ENCODE peak calls at places on chromosome 1, in seven cellular contexts. One of them, this sample, is unnamed.

GRCh38 chr1:26999440-26999987 is 6.0 kb downstream of the TRNP1 start:
- DNase-seq in aorta: peak
- DNase-seq in HFFc6: peak
- DNase-seq in fibroblast of gingiva: peak
- DNase-seq in ACHN: peak
- DNase-seq in COR-L47: no peak
- DNase-seq in T-cell: no peak
- DNase-seq in this sample: no peak

GRCh38 chr1:179824265-179824664 is 53.3 kb downstream of the TOR1AIP2 start:
- DNase-seq in COR-L47: no peak
- DNase-seq in ACHN: no peak
- DNase-seq in T-cell: no peak
- DNase-seq in fibroblast of gingiva: no peak
- DNase-seq in HFFc6: no peak
- DNase-seq in aorta: peak
- DNase-seq in this sample: peak

GRCh38 chr1:241888232-241888631 is 40.2 kb downstream of the EXO1 start:
- DNase-seq in COR-L47: no peak
- DNase-seq in aorta: no peak
- DNase-seq in fibroblast of gingiva: peak
- DNase-seq in HFFc6: peak
- DNase-seq in ACHN: no peak
- DNase-seq in T-cell: no peak
- DNase-seq in this sample: no peak

GRCh38 chr1:162670928-162671663 is 38.8 kb downstream of the DDR2 start:
- DNase-seq in ACHN: no peak
- DNase-seq in aorta: no peak
- DNase-seq in HFFc6: peak
- DNase-seq in fibroblast of gingiva: peak
- DNase-seq in T-cell: no peak
- DNase-seq in COR-L47: no peak
- DNase-seq in this sample: no peak

GRCh38 chr1:18703041-18703621 is 72.5 kb downstream of the PAX7 start:
- DNase-seq in COR-L47: no peak
- DNase-seq in HFFc6: peak
- DNase-seq in aorta: no peak
- DNase-seq in T-cell: no peak
- DNase-seq in fibroblast of gingiva: no peak
- DNase-seq in ACHN: no peak
- DNase-seq in this sample: no peak

GRCh38 chr1:158371188-158371953 is 17.7 kb downstream of the CD1E start:
- DNase-seq in COR-L47: no peak
- DNase-seq in T-cell: no peak
- DNase-seq in aorta: no peak
- DNase-seq in fibroblast of gingiva: no peak
- DNase-seq in ACHN: no peak
- DNase-seq in HFFc6: no peak
- DNase-seq in this sample: no peak

GRCh38 chr1:45926302-45926701 is 122.9 kb downstream of the MAST2 start:
- DNase-seq in COR-L47: no peak
- DNase-seq in fibroblast of gingiva: no peak
- DNase-seq in T-cell: no peak
- DNase-seq in ACHN: no peak
- DNase-seq in aorta: no peak
- DNase-seq in HFFc6: no peak
- DNase-seq in this sample: peak

GRCh38 chr1:27538793-27539192 is 48.8 kb upstream of the WASF2 start:
- DNase-seq in aorta: no peak
- DNase-seq in fibroblast of gingiva: peak
- DNase-seq in ACHN: peak
- DNase-seq in HFFc6: peak
- DNase-seq in COR-L47: no peak
- DNase-seq in T-cell: no peak
- DNase-seq in this sample: no peak

GRCh38 chr1:112575154-112575804 is 43.7 kb downstream of the ST7L start:
- DNase-seq in HFFc6: peak
- DNase-seq in T-cell: no peak
- DNase-seq in aorta: no peak
- DNase-seq in fibroblast of gingiva: peak
- DNase-seq in ACHN: peak
- DNase-seq in COR-L47: no peak
- DNase-seq in this sample: no peak

GRCh38 chr1:167239257-167239656 is 18.6 kb downstream of the POU2F1 start:
- DNase-seq in ACHN: no peak
- DNase-seq in COR-L47: no peak
- DNase-seq in HFFc6: no peak
- DNase-seq in fibroblast of gingiva: no peak
- DNase-seq in aorta: no peak
- DNase-seq in T-cell: no peak
- DNase-seq in this sample: no peak

GRCh38 chr1:183915634-183916510 is 111.0 kb downstream of the RGL1 start:
- DNase-seq in COR-L47: peak
- DNase-seq in aorta: peak
- DNase-seq in fibroblast of gingiva: peak
- DNase-seq in ACHN: peak
- DNase-seq in T-cell: peak
- DNase-seq in HFFc6: peak
- DNase-seq in this sample: peak

GRCh38 chr1:2606806-2607680 is 20.5 kb downstream of the PRXL2B start:
- DNase-seq in aorta: peak
- DNase-seq in HFFc6: no peak
- DNase-seq in T-cell: no peak
- DNase-seq in COR-L47: no peak
- DNase-seq in fibroblast of gingiva: no peak
- DNase-seq in ACHN: no peak
- DNase-seq in this sample: no peak

GRCh38 chr1:199746985-199747384 is 280.5 kb upstream of the NR5A2 start:
- DNase-seq in HFFc6: no peak
- DNase-seq in aorta: no peak
- DNase-seq in fibroblast of gingiva: no peak
- DNase-seq in ACHN: no peak
- DNase-seq in T-cell: no peak
- DNase-seq in COR-L47: no peak
- DNase-seq in this sample: no peak

GRCh38 chr1:151720974-151721787 is at the start of gene RIIAD1:
- DNase-seq in HFFc6: no peak
- DNase-seq in fibroblast of gingiva: no peak
- DNase-seq in T-cell: peak
- DNase-seq in ACHN: peak
- DNase-seq in COR-L47: peak
- DNase-seq in aorta: no peak
- DNase-seq in this sample: peak

GRCh38 chr1:197100677-197101076 is 33.6 kb upstream of the F13B start:
- DNase-seq in fibroblast of gingiva: no peak
- DNase-seq in COR-L47: no peak
- DNase-seq in T-cell: no peak
- DNase-seq in HFFc6: no peak
- DNase-seq in aorta: no peak
- DNase-seq in ACHN: no peak
- DNase-seq in this sample: no peak

GRCh38 chr1:18823438-18823837 is 36.0 kb downstream of the TAS1R2 start:
- DNase-seq in aorta: peak
- DNase-seq in ACHN: no peak
- DNase-seq in T-cell: no peak
- DNase-seq in HFFc6: no peak
- DNase-seq in fibroblast of gingiva: no peak
- DNase-seq in COR-L47: no peak
- DNase-seq in this sample: no peak

GRCh38 chr1:92803140-92803887 is 18.4 kb upstream of the EVI5 start:
- DNase-seq in fibroblast of gingiva: no peak
- DNase-seq in COR-L47: no peak
- DNase-seq in T-cell: no peak
- DNase-seq in aorta: no peak
- DNase-seq in ACHN: no peak
- DNase-seq in HFFc6: no peak
- DNase-seq in this sample: no peak

GRCh38 chr1:240005997-240006650 is 85.6 kb upstream of the FMN2 start:
- DNase-seq in HFFc6: no peak
- DNase-seq in aorta: no peak
- DNase-seq in ACHN: no peak
- DNase-seq in COR-L47: no peak
- DNase-seq in fibroblast of gingiva: no peak
- DNase-seq in T-cell: no peak
- DNase-seq in this sample: no peak

GRCh38 chr1:119254067-119254720 is 113.7 kb upstream of the WARS2 start:
- DNase-seq in COR-L47: no peak
- DNase-seq in aorta: no peak
- DNase-seq in ACHN: no peak
- DNase-seq in HFFc6: no peak
- DNase-seq in fibroblast of gingiva: no peak
- DNase-seq in T-cell: no peak
- DNase-seq in this sample: no peak

GRCh38 chr1:111172463-111172862 is 28.0 kb downstream of the DENND2D start:
- DNase-seq in T-cell: no peak
- DNase-seq in aorta: no peak
- DNase-seq in ACHN: no peak
- DNase-seq in HFFc6: no peak
- DNase-seq in fibroblast of gingiva: no peak
- DNase-seq in COR-L47: no peak
- DNase-seq in this sample: no peak

GRCh38 chr1:67803380-67804279 is 29.6 kb downstream of the GNG12 start:
- DNase-seq in fibroblast of gingiva: peak
- DNase-seq in ACHN: peak
- DNase-seq in COR-L47: no peak
- DNase-seq in HFFc6: no peak
- DNase-seq in T-cell: no peak
- DNase-seq in aorta: no peak
- DNase-seq in this sample: no peak

GRCh38 chr1:113452921-113453770 is 62.8 kb downstream of the MAGI3 start:
- DNase-seq in ACHN: peak
- DNase-seq in COR-L47: peak
- DNase-seq in T-cell: no peak
- DNase-seq in aorta: no peak
- DNase-seq in fibroblast of gingiva: peak
- DNase-seq in HFFc6: peak
- DNase-seq in this sample: peak

GRCh38 chr1:92410706-92411105 is 76.0 kb downstream of the GFI1 start:
- DNase-seq in HFFc6: no peak
- DNase-seq in ACHN: no peak
- DNase-seq in aorta: no peak
- DNase-seq in fibroblast of gingiva: no peak
- DNase-seq in T-cell: peak
- DNase-seq in COR-L47: no peak
- DNase-seq in this sample: no peak

GRCh38 chr1:109807398-109807795 is 43.7 kb upstream of the EPS8L3 start:
- DNase-seq in ACHN: no peak
- DNase-seq in HFFc6: no peak
- DNase-seq in fibroblast of gingiva: no peak
- DNase-seq in T-cell: no peak
- DNase-seq in aorta: peak
- DNase-seq in COR-L47: no peak
- DNase-seq in this sample: no peak

GRCh38 chr1:37705399-37705798 is 13.1 kb downstream of the CDCA8 start:
- DNase-seq in T-cell: no peak
- DNase-seq in ACHN: no peak
- DNase-seq in COR-L47: no peak
- DNase-seq in fibroblast of gingiva: no peak
- DNase-seq in HFFc6: no peak
- DNase-seq in aorta: no peak
- DNase-seq in this sample: no peak

GRCh38 chr1:29084196-29084521 is 39.5 kb downstream of the TMEM200B start:
- DNase-seq in COR-L47: no peak
- DNase-seq in ACHN: no peak
- DNase-seq in T-cell: no peak
- DNase-seq in aorta: no peak
- DNase-seq in fibroblast of gingiva: no peak
- DNase-seq in HFFc6: no peak
- DNase-seq in this sample: no peak

GRCh38 chr1:211236633-211237321 is 22.4 kb upstream of the RCOR3 start:
- DNase-seq in HFFc6: peak
- DNase-seq in T-cell: no peak
- DNase-seq in ACHN: peak
- DNase-seq in COR-L47: no peak
- DNase-seq in aorta: no peak
- DNase-seq in fibroblast of gingiva: no peak
- DNase-seq in this sample: no peak

GRCh38 chr1:25095635-25096200 is 136.6 kb downstream of the SYF2 start:
- DNase-seq in COR-L47: no peak
- DNase-seq in aorta: no peak
- DNase-seq in T-cell: no peak
- DNase-seq in HFFc6: no peak
- DNase-seq in fibroblast of gingiva: no peak
- DNase-seq in ACHN: no peak
- DNase-seq in this sample: no peak

GRCh38 chr1:172146149-172146850 is 274.2 kb upstream of the C1orf105 start:
- DNase-seq in COR-L47: no peak
- DNase-seq in HFFc6: peak
- DNase-seq in fibroblast of gingiva: no peak
- DNase-seq in ACHN: no peak
- DNase-seq in aorta: no peak
- DNase-seq in T-cell: no peak
- DNase-seq in this sample: no peak

GRCh38 chr1:110513511-110513910 is 5.5 kb downstream of the KCNA10 start:
- DNase-seq in COR-L47: no peak
- DNase-seq in aorta: no peak
- DNase-seq in HFFc6: peak
- DNase-seq in T-cell: no peak
- DNase-seq in fibroblast of gingiva: no peak
- DNase-seq in ACHN: peak
- DNase-seq in this sample: peak

GRCh38 chr1:155698382-155699038 is 9.6 kb downstream of the DAP3 start:
- DNase-seq in T-cell: no peak
- DNase-seq in aorta: no peak
- DNase-seq in fibroblast of gingiva: peak
- DNase-seq in COR-L47: no peak
- DNase-seq in HFFc6: peak
- DNase-seq in ACHN: peak
- DNase-seq in this sample: no peak

GRCh38 chr1:109529895-109530456 is 9.7 kb upstream of the GPR61 start:
- DNase-seq in aorta: no peak
- DNase-seq in T-cell: no peak
- DNase-seq in HFFc6: no peak
- DNase-seq in fibroblast of gingiva: peak
- DNase-seq in ACHN: no peak
- DNase-seq in COR-L47: peak
- DNase-seq in this sample: peak

GRCh38 chr1:23100074-23100748 is 68.4 kb downstream of the LUZP1 start:
- DNase-seq in T-cell: no peak
- DNase-seq in COR-L47: no peak
- DNase-seq in HFFc6: peak
- DNase-seq in fibroblast of gingiva: peak
- DNase-seq in ACHN: peak
- DNase-seq in aorta: no peak
- DNase-seq in this sample: peak

GRCh38 chr1:236514703-236515442 is 8.9 kb upstream of the LGALS8 start:
- DNase-seq in COR-L47: peak
- DNase-seq in HFFc6: no peak
- DNase-seq in T-cell: no peak
- DNase-seq in ACHN: no peak
- DNase-seq in fibroblast of gingiva: no peak
- DNase-seq in aorta: no peak
- DNase-seq in this sample: peak

GRCh38 chr1:156129687-156130577 is 15.4 kb downstream of the LMNA start:
- DNase-seq in fibroblast of gingiva: peak
- DNase-seq in aorta: peak
- DNase-seq in HFFc6: peak
- DNase-seq in COR-L47: peak
- DNase-seq in ACHN: peak
- DNase-seq in T-cell: peak
- DNase-seq in this sample: peak

GRCh38 chr1:151809625-151810556 is 4.7 kb upstream of the LINGO4 start:
- DNase-seq in aorta: no peak
- DNase-seq in T-cell: no peak
- DNase-seq in COR-L47: no peak
- DNase-seq in HFFc6: no peak
- DNase-seq in fibroblast of gingiva: no peak
- DNase-seq in ACHN: no peak
- DNase-seq in this sample: peak